ENCODE peak calls at places on chromosomes 6 and 20, in five cellular contexts. One of them, this sample, is unnamed.
A peak's percentile ranks its signal among the peaks of the same experiment; 100 is the strongest.

GRCh38 chr6:167099707-167100106 is 23.2 kb upstream of the CCR6 start:
- DNase-seq in HCT116: no peak
- DNase-seq in HepG2: no peak
- DNase-seq in K562: no peak
- DNase-seq in GM12878: no peak
- DNase-seq in this sample: no peak

GRCh38 chr6:31572041-31572911 is at the start of gene LTA:
- DNase-seq in HCT116: no peak
- DNase-seq in GM12878: no peak
- DNase-seq in K562: no peak
- DNase-seq in HepG2: no peak
- DNase-seq in this sample: no peak

GRCh38 chr20:46021361-46022359 is 7.4 kb upstream of the SLC12A5 start:
- DNase-seq in HepG2: peak; percentile 69
- DNase-seq in K562: peak; percentile 96
- DNase-seq in GM12878: no peak
- DNase-seq in HCT116: no peak
- DNase-seq in this sample: peak; percentile 93

GRCh38 chr6:89483111-89483720 is 50.3 kb downstream of the ANKRD6 start:
- DNase-seq in K562: no peak
- DNase-seq in GM12878: no peak
- DNase-seq in HepG2: peak; percentile 30
- DNase-seq in HCT116: no peak
- DNase-seq in this sample: peak; percentile 78

GRCh38 chr20:33559994-33560393 is 70.1 kb downstream of the CBFA2T2 start:
- DNase-seq in K562: no peak
- DNase-seq in GM12878: no peak
- DNase-seq in HepG2: no peak
- DNase-seq in HCT116: no peak
- DNase-seq in this sample: no peak

GRCh38 chr6:134447423-134447822 is 129.5 kb upstream of the SGK1 start:
- DNase-seq in GM12878: no peak
- DNase-seq in K562: no peak
- DNase-seq in HepG2: no peak
- DNase-seq in HCT116: no peak
- DNase-seq in this sample: no peak

GRCh38 chr6:14440891-14441358 is 323.4 kb downstream of the CD83 start:
- DNase-seq in GM12878: no peak
- DNase-seq in HepG2: no peak
- DNase-seq in HCT116: no peak
- DNase-seq in K562: no peak
- DNase-seq in this sample: no peak

GRCh38 chr6:57302477-57302876 is 15.0 kb upstream of the PRIM2 start:
- DNase-seq in HCT116: no peak
- DNase-seq in GM12878: no peak
- DNase-seq in K562: no peak
- DNase-seq in HepG2: no peak
- DNase-seq in this sample: no peak

GRCh38 chr6:33192671-33193602 is 670 bp upstream of the COL11A2 start:
- DNase-seq in HCT116: no peak
- DNase-seq in GM12878: no peak
- DNase-seq in K562: no peak
- DNase-seq in HepG2: no peak
- DNase-seq in this sample: no peak

GRCh38 chr20:57505991-57506390 is 18.9 kb downstream of the CTCFL start:
- DNase-seq in HepG2: no peak
- DNase-seq in HCT116: no peak
- DNase-seq in K562: no peak
- DNase-seq in GM12878: no peak
- DNase-seq in this sample: no peak

GRCh38 chr20:57508831-57509230 is 16.1 kb downstream of the CTCFL start:
- DNase-seq in GM12878: no peak
- DNase-seq in HCT116: no peak
- DNase-seq in HepG2: no peak
- DNase-seq in K562: no peak
- DNase-seq in this sample: no peak

GRCh38 chr20:57509665-57510237 is 15.2 kb downstream of the CTCFL start:
- DNase-seq in K562: peak; percentile 55
- DNase-seq in HepG2: peak; percentile 35
- DNase-seq in GM12878: no peak
- DNase-seq in HCT116: peak; percentile 16
- DNase-seq in this sample: no peak

GRCh38 chr20:57508381-57508780 is 16.6 kb downstream of the CTCFL start:
- DNase-seq in K562: no peak
- DNase-seq in HepG2: no peak
- DNase-seq in GM12878: no peak
- DNase-seq in HCT116: no peak
- DNase-seq in this sample: no peak

DNA sequence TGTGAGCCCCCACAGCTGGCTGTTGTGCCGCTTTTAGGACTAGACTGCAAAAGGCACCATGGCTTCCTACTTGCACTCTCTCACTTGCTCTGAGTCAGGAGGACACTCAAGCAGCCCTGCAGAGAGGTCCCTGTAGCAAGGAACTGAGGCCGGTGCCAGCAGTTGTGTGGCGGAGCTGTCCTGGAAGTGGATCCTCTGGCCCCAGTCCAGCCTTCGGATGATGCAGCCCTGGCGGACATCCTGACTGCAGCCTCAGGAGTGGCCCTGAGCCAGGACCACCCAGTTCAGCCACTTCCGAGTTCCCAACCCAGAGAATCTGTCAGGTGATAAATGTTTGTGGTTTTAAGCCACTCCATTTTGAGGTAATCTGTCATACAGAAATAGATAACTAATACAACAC is 17.5 kb downstream of the CTCFL start:
- DNase-seq in K562: no peak
- DNase-seq in GM12878: no peak
- DNase-seq in HCT116: no peak
- DNase-seq in HepG2: no peak
- DNase-seq in this sample: no peak
- TF ChIP-seq YY1 in K562: no peak
- TF ChIP-seq YY1 in GM12878: no peak
- TF ChIP-seq YY1 in HCT116: no peak
- TF ChIP-seq YY1 in HepG2: no peak
- TF ChIP-seq YY1 in this sample: no peak

GRCh38 chr6:165963750-165964149 is 203.9 kb downstream of the TBXT start:
- DNase-seq in HCT116: no peak
- DNase-seq in GM12878: no peak
- DNase-seq in K562: no peak
- DNase-seq in HepG2: no peak
- DNase-seq in this sample: no peak

GRCh38 chr6:165959627-165960026 is 208.0 kb downstream of the TBXT start:
- DNase-seq in GM12878: no peak
- DNase-seq in K562: no peak
- DNase-seq in HepG2: no peak
- DNase-seq in HCT116: no peak
- DNase-seq in this sample: no peak

GRCh38 chr6:165962361-165962760 is 205.3 kb downstream of the TBXT start:
- DNase-seq in K562: no peak
- DNase-seq in HepG2: no peak
- DNase-seq in HCT116: no peak
- DNase-seq in GM12878: no peak
- DNase-seq in this sample: no peak

GRCh38 chr6:165960692-165961091 is 207.0 kb downstream of the TBXT start:
- DNase-seq in K562: no peak
- DNase-seq in HepG2: no peak
- DNase-seq in HCT116: no peak
- DNase-seq in GM12878: no peak
- DNase-seq in this sample: no peak

GRCh38 chr6:165961236-165961751 is 206.4 kb downstream of the TBXT start:
- DNase-seq in K562: no peak
- DNase-seq in GM12878: no peak
- DNase-seq in HepG2: no peak
- DNase-seq in HCT116: no peak
- DNase-seq in this sample: no peak
- H3K9ac ChIP-seq in K562: no peak overlapping the region
- H3K9ac ChIP-seq in GM12878: no peak overlapping the region
- H3K9ac ChIP-seq in HepG2: no peak overlapping the region
- H3K9ac ChIP-seq in HCT116: no peak overlapping the region
- H3K9ac ChIP-seq in this sample: no peak overlapping the region

DNA sequence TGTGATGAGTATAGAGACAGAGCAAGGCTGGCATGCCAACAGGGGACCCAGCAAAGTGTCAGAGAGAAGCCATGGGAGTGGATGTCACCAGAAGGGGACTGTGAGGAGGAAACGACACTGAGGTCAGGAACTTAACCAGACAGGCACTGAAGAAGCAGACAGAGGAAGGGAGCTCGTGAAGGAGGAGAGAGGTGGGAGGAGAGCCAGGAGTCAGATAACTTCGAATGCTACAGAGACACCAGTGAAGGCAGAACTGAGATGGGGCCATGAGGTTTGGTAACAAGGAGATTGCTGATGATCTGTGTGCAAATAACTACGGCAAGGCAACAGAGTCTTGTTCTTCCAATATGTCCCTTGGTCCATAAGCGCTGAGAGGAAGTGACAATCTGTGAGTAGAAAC is 211.1 kb upstream of the FOXA2 start:
- DNase-seq in HepG2: no peak
- DNase-seq in GM12878: no peak
- DNase-seq in K562: no peak
- DNase-seq in HCT116: no peak
- DNase-seq in this sample: no peak
- H3K4me3 ChIP-seq in HepG2: no peak overlapping the region
- H3K4me3 ChIP-seq in GM12878: no peak overlapping the region
- H3K4me3 ChIP-seq in K562: no peak overlapping the region
- H3K4me3 ChIP-seq in HCT116: no peak overlapping the region
- H3K4me3 ChIP-seq in this sample: no peak overlapping the region

GRCh38 chr6:169702640-169703246 is 817 bp downstream of the C6orf120 start:
- DNase-seq in GM12878: no peak
- DNase-seq in HepG2: peak; percentile 36
- DNase-seq in HCT116: no peak
- DNase-seq in K562: no peak
- DNase-seq in this sample: no peak
- TF ChIP-seq YY1 in GM12878: no peak
- TF ChIP-seq YY1 in HepG2: no peak
- TF ChIP-seq YY1 in HCT116: no peak
- TF ChIP-seq YY1 in K562: no peak
- TF ChIP-seq YY1 in this sample: no peak

DNA sequence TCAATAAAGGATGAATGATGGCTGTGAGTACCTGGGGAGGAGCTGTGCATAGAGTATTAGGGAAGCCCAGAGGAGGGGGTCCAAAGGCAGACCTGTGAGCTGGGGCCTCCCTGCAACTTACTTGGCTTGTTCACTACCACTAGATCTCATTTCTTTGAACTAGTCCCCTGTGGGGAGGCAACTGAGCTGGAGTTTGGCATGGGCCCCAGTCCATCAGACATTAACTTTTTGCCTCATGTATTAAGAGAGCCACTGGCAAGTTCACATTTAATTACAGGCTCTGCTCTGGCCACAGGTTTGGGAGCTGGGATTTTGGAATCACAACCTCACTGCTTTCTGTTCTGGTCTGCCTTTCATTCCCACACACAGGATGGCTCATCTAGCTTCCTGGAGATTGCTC is 254.1 kb downstream of the PRL start:
- DNase-seq in K562: no peak
- DNase-seq in HepG2: no peak
- DNase-seq in GM12878: no peak
- DNase-seq in HCT116: no peak
- DNase-seq in this sample: no peak
- H3K9ac ChIP-seq in K562: no peak overlapping the region
- H3K9ac ChIP-seq in HepG2: no peak overlapping the region
- H3K9ac ChIP-seq in GM12878: no peak overlapping the region
- H3K9ac ChIP-seq in HCT116: no peak overlapping the region
- H3K9ac ChIP-seq in this sample: no peak overlapping the region

GRCh38 chr6:108618623-108619152 is 58.0 kb downstream of the FOXO3 start:
- DNase-seq in HCT116: no peak
- DNase-seq in GM12878: no peak
- DNase-seq in K562: no peak
- DNase-seq in HepG2: no peak
- DNase-seq in this sample: no peak
- H3K4me3 ChIP-seq in HCT116: no peak overlapping the region
- H3K4me3 ChIP-seq in GM12878: no peak overlapping the region
- H3K4me3 ChIP-seq in K562: no peak overlapping the region
- H3K4me3 ChIP-seq in HepG2: no peak overlapping the region
- H3K4me3 ChIP-seq in this sample: no peak overlapping the region

This sample was measured in NT2/D1.